ENCODE peak calls at places on chromosomes 13 and 19, in ten cellular contexts. X is transverse colon, P is tibial nerve, Y is K562, F is A549, B is ovary, E is GM12878, N is upper lobe of left lung, V is esophagus muscularis mucosa, C is suprapubic skin. T is an unnamed sample. For H3K9me3, the result is how much of the 10 kb centered on the place peaks cover.

GRCh38 chr19:6740589-6741348 is 1.3 kb downstream of the TRIP10 start:
- DNase-seq in X (peak), P (no peak), Y (peak), F (peak), B (peak), E (no peak), N (peak), V (no peak), C (no peak), T (peak)

GRCh38 chr13:36096411-36097184 is 34.6 kb downstream of the DCLK1 start:
- DNase-seq in X (no peak), P (no peak), Y (no peak), F (no peak), B (no peak), E (no peak), N (no peak), V (no peak), C (no peak), T (no peak)

GRCh38 chr13:107121793-107122192 is 553.9 kb upstream of the ARGLU1 start:
- DNase-seq in X (no peak), P (no peak), Y (no peak), F (no peak), B (no peak), E (no peak), N (no peak), V (no peak), C (no peak), T (no peak)

GRCh38 chr19:23665651-23666410 is 21.2 kb downstream of the ZNF675 start:
- DNase-seq in X (no peak), P (no peak), Y (no peak), F (no peak), B (no peak), E (no peak), N (no peak), V (no peak), C (no peak), T (no peak)

GRCh38 chr19:16620584-16620983 is 7.4 kb downstream of the MED26 start:
- DNase-seq in X (no peak), P (no peak), Y (no peak), F (no peak), B (no peak), E (no peak), N (no peak), V (no peak), C (no peak), T (no peak)

GRCh38 chr13:79246575-79246949 is 159.5 kb downstream of the RBM26 start:
- DNase-seq in X (no peak), P (no peak), Y (no peak), F (peak), B (no peak), E (no peak), N (no peak), V (no peak), C (no peak), T (no peak)

GRCh38 chr13:99496322-99497142 is 4.7 kb upstream of the TM9SF2 start:
- DNase-seq in X (peak), P (no peak), Y (no peak), F (peak), B (peak), E (peak), N (peak), V (no peak), C (peak), T (peak)

GRCh38 chr19:35797663-35798062 is 15.0 kb downstream of the PRODH2 start:
- DNase-seq in X (no peak), P (no peak), Y (peak), F (no peak), B (no peak), E (no peak), N (no peak), V (no peak), C (peak), T (no peak)

GRCh38 chr13:20159646-20160345 is 1.1 kb downstream of the GJA3 start:
- DNase-seq in X (no peak), P (no peak), Y (no peak), F (no peak), B (no peak), E (no peak), N (no peak), V (no peak), C (no peak), T (no peak)

GRCh38 chr19:57171551-57172081 is 4.3 kb upstream of the DUXA start:
- DNase-seq in X (peak), P (no peak), Y (peak), F (no peak), B (peak), E (no peak), N (no peak), V (no peak), C (no peak), T (no peak)

GRCh38 chr19:2952953-2953481 is 8.2 kb upstream of the ZNF77 start:
- DNase-seq in X (peak), P (no peak), Y (no peak), F (no peak), B (no peak), E (no peak), N (peak), V (no peak), C (no peak), T (peak)

GRCh38 chr13:110582421-110582954 is 21.0 kb upstream of the RAB20 start:
- DNase-seq in X (no peak), P (no peak), Y (no peak), F (no peak), B (no peak), E (no peak), N (no peak), V (no peak), C (no peak), T (no peak)

GRCh38 chr13:67013709-67014108 is 216.4 kb downstream of the PCDH9 start:
- DNase-seq in X (no peak), P (no peak), Y (no peak), F (no peak), B (no peak), E (no peak), N (no peak), V (no peak), C (no peak), T (no peak)

GRCh38 chr13:43307921-43308433 is 284.6 kb downstream of the DNAJC15 start:
- DNase-seq in X (peak), P (peak), Y (no peak), F (peak), B (peak), E (peak), N (peak), V (no peak), C (peak), T (peak)

GRCh38 chr19:30919737-30920136 is 429.5 kb downstream of the TSHZ3 start:
- DNase-seq in X (no peak), P (no peak), Y (no peak), F (no peak), B (no peak), E (no peak), N (no peak), V (no peak), C (no peak), T (no peak)
- H3K9me3 ChIP-seq in X (under half), P (under half), Y (under half), F (under half), B (under half), E (under half), N (under half), V (under half), C (under half), T (under half)

DNA sequence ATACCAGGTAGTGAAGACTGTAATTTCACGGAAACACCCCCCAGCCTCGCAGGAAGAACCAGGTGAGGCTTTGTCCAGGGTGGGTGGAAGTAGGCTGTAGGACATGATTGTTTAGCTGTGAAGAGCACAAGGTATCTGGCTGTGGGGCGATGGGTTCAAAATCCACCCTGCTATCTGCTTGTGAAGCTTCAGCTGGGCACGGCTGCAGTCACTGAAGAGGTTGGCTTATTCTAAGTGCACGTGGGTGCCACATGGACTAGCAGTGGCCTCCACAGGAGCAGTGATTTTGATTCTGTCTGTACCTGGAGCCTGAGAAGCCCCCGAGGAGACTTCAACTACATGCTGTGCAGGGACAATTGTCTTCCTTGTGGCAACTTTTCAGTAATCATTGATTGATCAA is 254.1 kb downstream of the FGF9 start:
- DNase-seq in X (no peak), P (no peak), Y (no peak), F (no peak), B (no peak), E (no peak), N (no peak), V (no peak), C (no peak), T (no peak)
- TF ChIP-seq POLR2A in X (no peak), P (no peak), Y (no peak), F (no peak), B (no peak), E (no peak), N (no peak), V (no peak), C (no peak), T (no peak)

DNA sequence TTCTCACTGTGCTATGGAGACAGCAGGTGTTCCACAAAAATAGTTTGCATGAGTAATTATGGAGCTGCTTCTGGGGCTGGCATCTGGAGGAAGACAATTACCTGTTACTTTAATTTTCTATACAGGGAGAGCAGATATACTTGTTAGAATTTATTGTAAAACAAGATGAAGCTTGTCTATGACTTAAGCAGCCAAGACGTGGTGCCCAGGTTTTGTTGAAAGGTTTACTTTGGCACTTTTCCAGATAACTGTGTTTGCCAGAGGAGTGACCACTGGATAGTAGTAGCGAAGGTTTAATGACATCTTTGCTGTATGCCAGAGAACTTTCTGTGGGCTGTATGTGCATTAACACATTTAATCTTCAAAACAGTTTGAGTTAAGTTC is 134.4 kb upstream of the KL start:
- DNase-seq in X (no peak), P (no peak), Y (no peak), F (no peak), B (no peak), E (no peak), N (no peak), V (no peak), C (no peak), T (no peak)
- TF ChIP-seq EP300 in X (no peak), P (no peak), Y (no peak), F (no peak), B (no peak), E (no peak), N (no peak), V (no peak), C (no peak), T (no peak)

DNA sequence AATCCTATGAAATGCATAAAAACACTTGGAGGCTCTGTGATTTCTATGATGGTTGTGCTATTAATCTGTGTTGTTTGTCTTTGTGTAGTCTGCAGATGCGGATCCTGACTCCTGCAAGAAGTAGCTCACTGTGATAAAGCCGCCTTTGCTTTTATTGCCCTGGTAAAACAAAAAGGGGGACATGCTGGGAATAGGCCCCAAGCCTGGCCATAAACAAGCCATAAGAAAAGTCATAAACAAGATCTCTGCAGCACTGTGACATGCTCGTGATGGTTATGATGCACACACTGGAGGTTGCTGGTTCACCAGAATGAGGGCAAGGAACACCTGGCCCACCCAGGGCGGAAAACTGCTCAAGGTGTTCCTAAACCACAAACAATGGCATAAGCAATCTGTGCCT is 26.6 kb upstream of the ZNF266 start:
- DNase-seq in X (no peak), P (no peak), Y (no peak), F (no peak), B (no peak), E (no peak), N (no peak), V (no peak), C (no peak), T (no peak)
- H3K9me3 ChIP-seq in X (under half), P (under half), Y (under half), F (under half), B (under half), E (under half), N (half or more), V (half or more), C (under half), T (half or more)